ENCODE peak calls at places on chromosomes 2 and 18, in seven cellular contexts. V is adrenal gland, R is A673, E is ovary, Y is IMR-90, W is stomach, Q is AG09309. N is an unnamed sample.
A peak's percentile ranks its signal among the peaks of the same experiment; 100 is the strongest.

GRCh38 chr18:26460449-26461091 is 87.8 kb downstream of the KCTD1 start:
- DNase-seq in E (no peak), R (no peak), Q (no peak), Y (peak; percentile 38), V (no peak), W (peak; percentile 37), N (peak; percentile 35)

GRCh38 chr2:217912030-217913024 is 90.5 kb downstream of the TNS1 start:
- DNase-seq in Q (no peak), V (no peak), R (no peak), Y (no peak), E (peak; percentile 54), W (no peak), N (no peak)

GRCh38 chr2:192585418-192585817 is 390.7 kb upstream of the TMEFF2 start:
- DNase-seq in R (no peak), W (no peak), V (no peak), E (no peak), Y (no peak), Q (no peak), N (no peak)

GRCh38 chr2:202109737-202110184 is 36.7 kb downstream of the KIAA2012 start:
- DNase-seq in V (peak; percentile 31), W (no peak), Q (no peak), E (no peak), R (peak; percentile 63), Y (peak; percentile 61), N (peak; percentile 12)

GRCh38 chr2:199404841-199405240 is 52.9 kb downstream of the SATB2 start:
- DNase-seq in Q (peak; percentile 45), W (no peak), Y (peak; percentile 57), E (no peak), V (no peak), R (no peak), N (no peak)

GRCh38 chr2:37832590-37833197 is 92.4 kb upstream of the RMDN2 start:
- DNase-seq in E (peak; percentile 87), Q (peak; percentile 47), V (peak; percentile 92), R (peak; percentile 83), Y (peak; percentile 86), W (peak; percentile 93), N (peak; percentile 87)

GRCh38 chr2:203636896-203637818 is 69.3 kb upstream of the CD28 start:
- DNase-seq in Q (peak; percentile 71), V (peak; percentile 46), W (no peak), E (no peak), R (peak; percentile 18), Y (no peak), N (no peak)

GRCh38 chr2:50645346-50645745 is 386.6 kb downstream of the NRXN1 start:
- DNase-seq in Y (no peak), W (no peak), V (no peak), E (no peak), Q (no peak), R (no peak), N (no peak)

GRCh38 chr2:165274698-165275097 is 35.5 kb downstream of the SCN2A start:
- DNase-seq in V (peak; percentile 81), Q (no peak), W (peak; percentile 27), R (no peak), E (peak; percentile 28), Y (no peak), N (peak; percentile 15)

GRCh38 chr2:3754280-3754679 is 50.9 kb downstream of the DCDC2C start:
- DNase-seq in W (no peak), V (no peak), Y (no peak), R (no peak), E (no peak), Q (no peak), N (no peak)

GRCh38 chr2:30709516-30709915 is 97.7 kb downstream of the CAPN13 start:
- DNase-seq in Y (no peak), E (no peak), V (no peak), Q (no peak), W (no peak), R (no peak), N (no peak)

GRCh38 chr2:16351137-16351536 is 314.5 kb downstream of the CYRIA start:
- DNase-seq in E (no peak), Y (no peak), V (no peak), R (no peak), Q (no peak), W (no peak), N (no peak)

GRCh38 chr18:45962866-45963265 is 4.3 kb downstream of the EPG5 start:
- DNase-seq in Y (peak; percentile 81), E (no peak), V (no peak), W (no peak), R (no peak), Q (no peak), N (no peak)

GRCh38 chr2:217897816-217898806 is 104.7 kb downstream of the TNS1 start:
- DNase-seq in Y (no peak), W (peak; percentile 93), R (no peak), V (peak; percentile 58), E (peak; percentile 45), Q (no peak), N (peak; percentile 95)

GRCh38 chr2:235515821-235516220 is 22.0 kb downstream of the AGAP1 start:
- DNase-seq in R (no peak), E (no peak), Y (no peak), V (no peak), W (no peak), Q (no peak), N (no peak)

GRCh38 chr18:37574113-37574512 is 8.5 kb upstream of the CELF4 start:
- DNase-seq in E (no peak), V (no peak), R (no peak), Y (no peak), W (no peak), Q (no peak), N (no peak)

GRCh38 chr2:72694715-72695496 is 130.9 kb downstream of the EXOC6B start:
- DNase-seq in Y (peak; percentile 67), E (peak; percentile 89), W (peak; percentile 47), R (no peak), V (peak; percentile 66), Q (peak; percentile 29), N (peak; percentile 40)

GRCh38 chr2:175626796-175627195 is 375.3 kb downstream of the LNPK start:
- DNase-seq in R (no peak), V (no peak), Q (no peak), Y (no peak), W (no peak), E (no peak), N (no peak)

GRCh38 chr18:24043403-24043802 is 28.8 kb downstream of the TTC39C start:
- DNase-seq in W (no peak), Y (no peak), Q (no peak), V (no peak), E (no peak), R (no peak), N (no peak)

DNA sequence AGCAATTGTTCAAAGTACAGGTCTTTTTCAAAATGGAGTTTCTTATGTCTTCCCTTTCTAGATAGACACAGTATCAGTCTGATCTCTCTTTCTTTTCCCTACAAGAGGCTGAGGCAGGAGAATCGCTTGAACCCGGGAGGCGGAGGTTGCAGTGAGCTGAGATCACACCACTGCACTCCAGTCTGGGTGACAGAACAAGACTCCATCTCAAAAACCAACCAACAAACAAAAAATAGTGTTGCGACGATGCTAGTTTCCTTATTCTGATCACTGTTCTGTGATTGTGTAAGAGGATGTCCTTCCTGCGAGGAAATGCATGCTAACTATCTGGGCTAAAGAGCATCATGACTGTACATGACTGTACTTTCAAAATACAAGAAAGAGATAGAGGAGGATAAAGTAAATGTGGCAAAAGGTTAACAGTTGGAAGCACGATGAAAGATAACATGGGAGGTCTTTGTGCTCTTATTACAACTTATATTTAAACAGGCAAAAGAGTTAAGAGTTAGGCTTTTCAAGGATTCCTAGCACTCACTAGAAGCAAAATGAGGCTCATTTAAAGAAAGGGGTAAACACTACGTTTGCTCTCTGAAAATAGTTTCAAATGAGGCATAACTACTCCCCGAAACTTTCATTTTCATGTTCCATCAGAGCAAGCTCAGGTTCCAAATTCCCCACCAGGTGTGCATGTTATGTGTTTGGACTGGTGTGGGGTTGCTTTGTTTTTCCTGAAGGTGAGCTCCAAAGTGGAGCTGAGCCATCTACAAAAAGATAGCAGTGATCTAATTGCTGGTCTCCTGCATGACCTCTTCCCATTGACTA is 23.8 kb downstream of the SOWAHC start:
- DNase-seq in V (no peak), E (no peak), W (no peak), R (no peak), Q (no peak), Y (peak; percentile 65), N (no peak)
- H3K4me3 ChIP-seq in V (no peak overlapping the region), E (no peak overlapping the region), W (no peak overlapping the region), R (no peak overlapping the region), Q (no peak overlapping the region), Y (no peak overlapping the region), N (no peak overlapping the region)

GRCh38 chr2:70498054-70498453 is 55.6 kb downstream of the TGFA start:
- DNase-seq in V (no peak), Q (no peak), Y (no peak), W (no peak), R (no peak), E (no peak), N (no peak)
- TF ChIP-seq CTCF in V (no peak), Q (no peak), Y (no peak), W (no peak), R (peak; percentile 36), E (no peak), N (no peak)

GRCh38 chr18:22547807-22548561 is 130.3 kb upstream of the CTAGE1 start:
- DNase-seq in W (no peak), Q (peak; percentile 57), Y (peak; percentile 53), V (no peak), E (no peak), R (no peak), N (no peak)
- H3K4me3 ChIP-seq in W (no peak overlapping the region), Q (no peak overlapping the region), Y (no peak overlapping the region), V (no peak overlapping the region), E (no peak overlapping the region), R (no peak overlapping the region), N (no peak overlapping the region)

GRCh38 chr2:234476766-234477165 is 20.1 kb downstream of the ARL4C start:
- DNase-seq in E (no peak), W (no peak), Q (no peak), V (no peak), Y (no peak), R (no peak), N (no peak)
- TF ChIP-seq CTCF in E (no peak), W (no peak), Q (no peak), V (no peak), Y (no peak), R (no peak), N (no peak)

N was measured in body of pancreas.